ENCODE peak calls at places on chromosomes 13 and 19, in four cellular contexts. I, W, R and P are unnamed samples.

GRCh38 chr13:67726979-67727378 is 496.8 kb upstream of the PCDH9 start:
- DNase-seq in W (peak; percentile 22), I (no peak), R (no peak), P (no peak)

GRCh38 chr13:76019421-76020044 is 383.4 kb downstream of the LMO7 start:
- DNase-seq in W (no peak), R (no peak), I (no peak), P (no peak)

GRCh38 chr13:91058066-91058465 is 289.4 kb upstream of the MIR17HG start:
- DNase-seq in R (no peak), I (no peak), W (no peak), P (no peak)

GRCh38 chr19:49639401-49640112 is 386 bp downstream of the RRAS start:
- DNase-seq in I (no peak), R (no peak), W (no peak), P (no peak)

GRCh38 chr13:106129273-106129672 is 406.2 kb downstream of the EFNB2 start:
- DNase-seq in R (no peak), I (no peak), W (no peak), P (no peak)

GRCh38 chr19:38543807-38544568 is 73.8 kb downstream of the MAP4K1 start:
- DNase-seq in W (no peak), R (peak; percentile 98), I (peak; percentile 64), P (peak; percentile 58)

GRCh38 chr19:17948967-17949930 is 16.4 kb downstream of the CCDC124 start:
- DNase-seq in R (no peak), W (no peak), I (no peak), P (no peak)

GRCh38 chr13:27960362-27961226 is 8.5 kb downstream of the CDX2 start:
- DNase-seq in W (peak; percentile 78), I (no peak), R (peak; percentile 36), P (no peak)

GRCh38 chr19:42078058-42078457 is 2.1 kb downstream of the ZNF574 start:
- DNase-seq in I (no peak), R (no peak), W (no peak), P (no peak)

GRCh38 chr19:16739546-16739945 is 19.9 kb downstream of the NWD1 start:
- DNase-seq in I (no peak), R (no peak), W (no peak), P (no peak)

GRCh38 chr13:31437975-31438374 is 238.2 kb downstream of the B3GLCT start:
- DNase-seq in W (no peak), R (no peak), I (peak; percentile 13), P (no peak)

GRCh38 chr19:38274734-38275133 is 10.4 kb downstream of the SPINT2 start:
- DNase-seq in I (no peak), W (no peak), R (no peak), P (no peak)

GRCh38 chr19:42284641-42285341 is 15.7 kb downstream of the CIC start:
- DNase-seq in W (peak; percentile 4), R (no peak), I (no peak), P (no peak)

GRCh38 chr19:16366433-16367268 is 42.0 kb downstream of the KLF2 start:
- DNase-seq in W (peak; percentile 71), I (peak; percentile 69), R (no peak), P (peak; percentile 52)

GRCh38 chr13:25816239-25816638 is 235.6 kb downstream of the SHISA2 start:
- DNase-seq in W (no peak), I (no peak), R (no peak), P (no peak)

GRCh38 chr13:50340146-50340545 is 324.9 kb downstream of the KCNRG start:
- DNase-seq in I (no peak), R (no peak), W (no peak), P (no peak)

GRCh38 chr13:32731576-32731975 is 145.3 kb downstream of the PDS5B start:
- DNase-seq in I (no peak), R (no peak), W (no peak), P (no peak)

GRCh38 chr13:33334831-33335230 is 49.3 kb upstream of the STARD13 start:
- DNase-seq in R (no peak), W (no peak), I (no peak), P (no peak)

GRCh38 chr13:94656766-94657165 is 55.1 kb downstream of the GPR180 start:
- DNase-seq in R (no peak), W (no peak), I (peak; percentile 12), P (no peak)

GRCh38 chr19:40396886-40397567 is 7.0 kb upstream of the HIPK4 start:
- DNase-seq in R (no peak), I (no peak), W (no peak), P (no peak)

GRCh38 chr13:78660130-78660857 is 1.3 kb upstream of the OBI1 start:
- DNase-seq in I (no peak), W (no peak), R (no peak), P (no peak)

GRCh38 chr13:55013051-55013450 is 1984.4 kb downstream of the OLFM4 start:
- DNase-seq in I (no peak), R (no peak), W (no peak), P (no peak)

GRCh38 chr13:73672492-73672891 is 461.7 kb downstream of the KLF12 start:
- DNase-seq in W (no peak), I (no peak), R (no peak), P (no peak)

GRCh38 chr13:36553501-36553900 is 120.3 kb upstream of the SERTM1 start:
- DNase-seq in R (no peak), I (no peak), W (no peak), P (no peak)

GRCh38 chr13:75749407-75749806 is 113.3 kb downstream of the LMO7 start:
- DNase-seq in W (no peak), R (no peak), I (no peak), P (no peak)

GRCh38 chr19:16957855-16958254 is 68.8 kb downstream of the CPAMD8 start:
- DNase-seq in R (no peak), I (no peak), W (no peak), P (no peak)

DNA sequence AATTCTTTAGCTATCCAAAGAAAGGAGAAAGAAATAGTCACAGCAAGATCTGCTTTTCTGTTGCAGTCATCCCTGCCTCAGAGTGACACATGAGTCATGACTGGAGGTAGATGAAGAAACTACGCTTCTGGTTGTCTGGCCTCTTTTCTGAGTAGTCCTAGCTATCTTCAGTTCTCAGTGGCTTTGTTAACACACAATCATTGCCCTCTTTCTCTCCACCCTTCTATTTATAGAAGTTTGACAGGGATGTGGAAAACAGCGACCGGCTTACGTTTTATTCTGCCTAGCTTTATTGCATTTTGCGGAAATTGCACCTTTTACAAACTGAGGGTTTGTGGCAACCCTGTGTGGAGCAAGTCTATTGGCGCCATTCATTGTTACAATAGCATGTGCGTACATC is 26.7 kb downstream of the SPATA13 start:
- DNase-seq in I (no peak), R (no peak), W (no peak), P (no peak)
- TF ChIP-seq SPI1 in I (no peak), R (no peak), W (no peak), P (no peak)

GRCh38 chr13:110302154-110302553 is 4.8 kb downstream of the COL4A1 start:
- DNase-seq in I (no peak), R (no peak), W (no peak), P (no peak)

GRCh38 chr13:110302986-110303385 is 4.0 kb downstream of the COL4A1 start:
- DNase-seq in W (no peak), R (no peak), I (no peak), P (no peak)

GRCh38 chr13:110301083-110301482 is 5.9 kb downstream of the COL4A1 start:
- DNase-seq in R (no peak), I (no peak), W (no peak), P (no peak)

GRCh38 chr13:110300090-110300815 is 6.7 kb downstream of the COL4A1 start:
- DNase-seq in W (no peak), R (no peak), I (no peak), P (no peak)

DNA sequence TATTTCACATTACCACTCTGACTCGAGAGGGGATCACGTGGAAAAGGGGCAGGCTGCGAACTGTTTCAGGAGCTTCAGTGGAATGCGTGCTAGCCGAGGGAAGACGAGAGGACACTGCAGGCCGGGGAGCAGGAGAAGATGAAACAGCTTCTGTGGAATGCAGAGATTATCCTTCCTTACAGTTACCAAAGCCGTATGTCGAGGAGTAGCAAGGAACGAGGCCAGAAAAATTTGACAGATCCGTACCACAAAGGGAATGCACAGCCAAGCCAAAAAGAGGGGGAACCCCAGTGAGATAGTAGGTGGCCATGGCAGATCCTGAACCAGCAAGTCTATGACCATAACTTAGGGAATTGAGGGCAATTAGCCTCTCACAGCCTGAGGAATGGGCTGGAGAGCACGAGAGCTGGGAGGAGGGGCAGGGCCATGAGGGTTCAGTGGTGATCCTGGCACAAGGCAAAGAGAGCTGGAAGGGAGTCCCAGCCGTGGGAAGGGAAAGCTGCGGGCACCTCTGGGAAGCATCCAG is 5.3 kb downstream of the COL4A1 start:
- DNase-seq in R (no peak), W (no peak), I (no peak), P (no peak)
- TF ChIP-seq SPI1 in R (no peak), W (no peak), I (no peak), P (no peak)

GRCh38 chr19:1252818-1253513 is 4.6 kb downstream of the MIDN start:
- DNase-seq in I (no peak), W (peak; percentile 99), R (no peak), P (no peak)
- TF ChIP-seq SPI1 in I (peak; percentile 49), W (peak; percentile 89), R (peak; percentile 48), P (peak; percentile 31)

DNA sequence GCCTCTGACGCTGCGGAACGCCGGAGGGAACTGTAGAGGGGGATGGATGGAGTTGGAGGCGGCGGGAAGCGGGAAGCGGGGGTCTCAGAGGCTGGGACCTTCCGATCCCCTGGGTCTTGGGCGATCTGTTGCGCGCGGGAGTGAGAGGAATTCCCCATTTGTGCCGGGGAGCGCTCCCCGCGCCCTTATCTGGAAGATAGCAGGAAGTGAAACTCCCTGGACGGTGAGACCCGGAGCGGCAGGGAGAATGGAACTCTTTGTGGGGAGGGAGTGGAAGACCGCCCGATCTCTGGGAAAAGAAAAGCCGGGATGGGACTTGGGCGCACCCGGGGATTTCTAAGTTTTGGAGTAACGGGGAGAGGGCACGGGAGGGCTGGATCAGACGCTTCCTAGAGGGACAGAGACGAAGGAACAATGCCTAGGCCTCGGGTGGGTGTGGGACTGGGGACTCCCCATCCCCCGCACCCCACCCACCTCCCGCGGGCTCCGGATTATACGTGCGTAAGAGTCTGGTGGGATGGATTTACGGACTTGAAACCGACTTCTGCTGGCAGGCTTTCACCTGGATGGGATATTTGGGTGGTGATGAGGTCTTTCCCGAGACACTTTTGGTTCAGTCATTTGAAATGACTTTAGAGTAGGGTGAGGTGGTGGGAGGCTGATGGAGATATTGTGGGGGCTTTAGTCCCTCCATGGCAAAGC is 495 bp downstream of the LSR start:
- DNase-seq in W (no peak), R (peak; percentile 68), I (no peak), P (no peak)
- TF ChIP-seq SPI1 in W (no peak), R (peak; percentile 14), I (peak; percentile 84), P (peak; percentile 83)

GRCh38 chr13:84446972-84447700 is 564.9 kb upstream of the SLITRK1 start:
- DNase-seq in W (no peak), R (no peak), I (no peak), P (no peak)
- TF ChIP-seq SPI1 in W (no peak), R (no peak), I (no peak), P (no peak)

GRCh38 chr19:30135358-30135757 is 193.3 kb downstream of the URI1 start:
- DNase-seq in R (no peak), W (no peak), I (no peak), P (no peak)
- TF ChIP-seq SPI1 in R (no peak), W (no peak), I (no peak), P (no peak)

DNA sequence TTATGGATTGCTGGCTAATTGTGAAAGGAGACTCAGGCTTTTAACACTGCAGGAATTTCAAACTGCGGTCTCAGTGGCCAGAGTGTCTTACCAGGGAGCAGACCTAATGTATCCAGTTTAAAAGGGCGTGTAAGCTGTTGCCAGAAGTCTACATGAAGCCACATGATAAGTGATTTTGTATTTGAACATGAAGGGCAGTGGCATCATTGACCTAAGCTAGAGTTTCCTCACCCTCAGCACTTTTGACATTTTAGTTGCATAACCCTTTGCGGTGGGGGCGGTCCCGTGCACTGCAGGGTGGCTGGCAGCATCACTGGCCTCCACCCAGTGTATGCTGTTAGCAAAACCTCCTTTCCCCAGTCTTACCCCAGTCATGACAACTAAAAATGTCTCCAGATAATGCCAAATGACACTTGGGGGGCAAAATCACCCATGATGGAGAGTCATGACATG is 23.7 kb upstream of the GPR18 start:
- DNase-seq in R (no peak), I (no peak), W (peak; percentile 98), P (no peak)
- TF ChIP-seq SPI1 in R (no peak), I (no peak), W (peak; percentile 4), P (no peak)